ENCODE peak calls at places on chromosome 10, in four cellular contexts. L is astrocyte of the cerebellum, D is OCI-LY7, N is fibroblast of the aortic adventitia. A is an unnamed sample.

GRCh38 chr10:48884337-48885045 is 55.1 kb downstream of the LRRC18 start:
- DNase-seq in L (no peak), D (no peak), N (no peak), A (no peak)

GRCh38 chr10:100725041-100725440 is 20.3 kb upstream of the PAX2 start:
- DNase-seq in L (no peak), D (no peak), N (peak), A (no peak)

GRCh38 chr10:88991161-88991899 is 732 bp downstream of the FAS start:
- DNase-seq in L (peak), D (peak), N (peak), A (no peak)

GRCh38 chr10:112793197-112793921 is 156.7 kb upstream of the TCF7L2 start:
- DNase-seq in L (no peak), D (no peak), N (peak), A (no peak)

GRCh38 chr10:29932991-29933390 is 126.4 kb downstream of the JCAD start:
- DNase-seq in L (no peak), D (no peak), N (no peak), A (no peak)

GRCh38 chr10:121781101-121781500 is 146.7 kb downstream of the ATE1 start:
- DNase-seq in L (no peak), D (no peak), N (no peak), A (no peak)

GRCh38 chr10:96840841-96841518 is 8.9 kb downstream of the LCOR start:
- DNase-seq in L (no peak), D (no peak), N (no peak), A (no peak)

GRCh38 chr10:8615118-8615517 is 560.6 kb downstream of the GATA3 start:
- DNase-seq in L (no peak), D (no peak), N (no peak), A (no peak)

GRCh38 chr10:123150986-123151738 is 3.0 kb upstream of the BUB3 start:
- DNase-seq in L (no peak), D (no peak), N (no peak), A (no peak)

GRCh38 chr10:51926336-51926735 is 226.9 kb upstream of the CSTF2T start:
- DNase-seq in L (no peak), D (no peak), N (no peak), A (no peak)

GRCh38 chr10:78047314-78047891 is 13.7 kb downstream of the RPS24 start:
- DNase-seq in L (peak), D (peak), N (peak), A (peak)

GRCh38 chr10:67221939-67222494 is 296.2 kb downstream of the LRRTM3 start:
- DNase-seq in L (no peak), D (no peak), N (no peak), A (no peak)

GRCh38 chr10:72334832-72335393 is 19.8 kb downstream of the DNAJB12 start:
- DNase-seq in L (peak), D (peak), N (peak), A (no peak)

GRCh38 chr10:49752584-49752983 is 9.5 kb downstream of the OGDHL start:
- DNase-seq in L (no peak), D (no peak), N (no peak), A (no peak)

GRCh38 chr10:92064506-92064905 is 140.9 kb downstream of the BTAF1 start:
- DNase-seq in L (no peak), D (no peak), N (no peak), A (no peak)

GRCh38 chr10:102775201-102775972 is 31.6 kb downstream of the WBP1L start:
- DNase-seq in L (no peak), D (no peak), N (peak), A (no peak)

GRCh38 chr10:122374246-122374858 is at the start of gene PLEKHA1:
- DNase-seq in L (peak), D (peak), N (peak), A (peak)

GRCh38 chr10:22475857-22476600 is 130.7 kb downstream of the SPAG6 start:
- DNase-seq in L (no peak), D (no peak), N (no peak), A (no peak)

GRCh38 chr10:73850863-73851461 is 23.4 kb downstream of the CAMK2G start:
- DNase-seq in L (peak), D (no peak), N (peak), A (peak)

GRCh38 chr10:123663522-123663921 is 2.6 kb upstream of the GPR26 start:
- DNase-seq in L (no peak), D (no peak), N (no peak), A (no peak)

GRCh38 chr10:80518807-80519360 is 18.8 kb upstream of the SH2D4B start:
- DNase-seq in L (no peak), D (no peak), N (no peak), A (no peak)

GRCh38 chr10:79944428-79945395 is 4.2 kb downstream of the SFTPD start:
- DNase-seq in L (no peak), D (no peak), N (no peak), A (no peak)

GRCh38 chr10:88866454-88866853 is 13.6 kb upstream of the STAMBPL1 start:
- DNase-seq in L (no peak), D (no peak), N (no peak), A (no peak)

GRCh38 chr10:63268139-63268797 is 135.1 kb downstream of the NRBF2 start:
- DNase-seq in L (peak), D (no peak), N (peak), A (no peak)

GRCh38 chr10:95329296-95329695 is 38.5 kb upstream of the PDLIM1 start:
- DNase-seq in L (no peak), D (no peak), N (no peak), A (no peak)

GRCh38 chr10:12605580-12606405 is 256.4 kb downstream of the CAMK1D start:
- DNase-seq in L (peak), D (peak), N (peak), A (peak)

GRCh38 chr10:106873770-106874717 is 290.5 kb downstream of the SORCS1 start:
- DNase-seq in L (no peak), D (no peak), N (no peak), A (no peak)

GRCh38 chr10:66717221-66717981 is 208.4 kb upstream of the LRRTM3 start:
- DNase-seq in L (no peak), D (no peak), N (no peak), A (no peak)

GRCh38 chr10:89215511-89215910 is 8.4 kb upstream of the CH25H start:
- DNase-seq in L (no peak), D (no peak), N (peak), A (no peak)

GRCh38 chr10:132942740-132943554 is 577 bp upstream of the CFAP46 start:
- DNase-seq in L (no peak), D (no peak), N (no peak), A (no peak)

GRCh38 chr10:125172694-125173093 is 12.3 kb upstream of the CTBP2 start:
- DNase-seq in L (no peak), D (no peak), N (no peak), A (no peak)

GRCh38 chr10:76621886-76622620 is 1015.6 kb downstream of the KCNMA1 start:
- DNase-seq in L (no peak), D (no peak), N (no peak), A (no peak)

DNA sequence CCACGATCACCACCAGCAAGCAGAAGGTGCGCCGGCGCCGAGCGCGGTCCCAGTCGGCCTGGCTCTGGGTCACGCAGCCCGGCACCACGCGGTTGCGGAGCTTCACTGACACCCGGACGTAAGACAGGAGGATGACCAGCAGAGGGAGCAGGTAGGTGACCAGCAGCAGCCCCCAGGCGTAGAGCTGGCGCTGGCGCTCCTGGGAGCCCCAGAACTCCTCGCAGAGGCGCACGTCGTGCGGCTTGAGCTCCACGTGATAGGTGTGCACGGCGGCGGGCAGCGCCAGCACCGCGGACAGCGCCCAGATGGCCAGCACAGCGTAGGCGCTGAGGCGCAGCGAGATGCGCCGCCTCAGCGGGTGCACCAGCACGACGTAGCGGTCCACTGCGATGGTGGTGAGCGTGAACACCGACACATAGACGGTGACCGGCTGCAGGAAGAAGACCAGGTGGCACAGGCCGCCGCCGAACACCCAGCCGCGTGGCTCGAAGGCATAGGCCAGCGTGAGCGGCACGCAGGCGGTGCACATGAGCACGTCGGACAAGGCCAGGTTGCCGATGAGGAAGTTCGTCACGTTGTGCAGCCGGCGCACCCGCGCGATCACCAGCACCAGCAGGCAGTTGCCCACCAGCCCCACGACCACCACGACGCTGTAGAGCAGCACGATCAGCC is 920 bp downstream of the PRLHR start:
- DNase-seq in L (peak), D (no peak), N (peak), A (no peak)
- TF ChIP-seq CTCF in L (peak), D (no peak), N (peak), A (peak)

GRCh38 chr10:45374451-45375052 is 536 bp downstream of the ALOX5 start:
- DNase-seq in L (no peak), D (peak), N (no peak), A (no peak)

GRCh38 chr10:45375101-45375500 is 1.1 kb downstream of the ALOX5 start:
- DNase-seq in L (no peak), D (no peak), N (no peak), A (no peak)

GRCh38 chr10:45372251-45372951 is 1.6 kb upstream of the ALOX5 start:
- DNase-seq in L (no peak), D (peak), N (no peak), A (no peak)

GRCh38 chr10:45373003-45373782 is 823 bp upstream of the ALOX5 start:
- DNase-seq in L (no peak), D (peak), N (no peak), A (no peak)

DNA sequence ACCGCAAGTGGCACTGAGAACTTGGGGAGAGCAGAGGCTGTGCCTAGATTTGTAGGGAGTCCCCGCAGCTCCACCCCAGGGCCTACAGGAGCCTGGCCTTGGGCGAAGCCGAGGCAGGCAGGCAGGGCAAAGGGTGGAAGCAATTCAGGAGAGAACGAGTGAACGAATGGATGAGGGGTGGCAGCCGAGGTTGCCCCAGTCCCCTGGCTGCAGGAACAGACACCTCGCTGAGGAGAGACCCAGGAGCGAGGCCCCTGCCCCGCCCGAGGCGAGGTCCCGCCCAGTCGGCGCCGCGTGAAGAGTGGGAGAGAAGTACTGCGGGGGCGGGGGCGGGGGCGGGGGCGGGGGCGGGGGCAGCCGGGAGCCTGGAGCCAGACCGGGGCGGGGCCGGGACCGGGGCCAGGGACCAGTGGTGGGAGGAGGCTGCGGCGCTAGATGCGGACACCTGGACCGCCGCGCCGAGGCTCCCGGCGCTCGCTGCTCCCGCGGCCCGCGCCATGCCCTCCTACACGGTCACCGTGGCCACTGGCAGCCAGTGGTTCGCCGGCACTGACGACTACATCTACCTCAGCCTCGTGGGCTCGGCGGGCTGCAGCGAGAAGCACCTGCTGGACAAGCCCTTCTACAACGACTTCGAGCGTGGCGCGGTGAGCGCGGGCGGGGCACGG is at the start of gene ALOX5:
- DNase-seq in L (no peak), D (peak), N (no peak), A (no peak)
- H3K4me3 ChIP-seq in L (peak), D (peak), N (peak), A (peak)

DNA sequence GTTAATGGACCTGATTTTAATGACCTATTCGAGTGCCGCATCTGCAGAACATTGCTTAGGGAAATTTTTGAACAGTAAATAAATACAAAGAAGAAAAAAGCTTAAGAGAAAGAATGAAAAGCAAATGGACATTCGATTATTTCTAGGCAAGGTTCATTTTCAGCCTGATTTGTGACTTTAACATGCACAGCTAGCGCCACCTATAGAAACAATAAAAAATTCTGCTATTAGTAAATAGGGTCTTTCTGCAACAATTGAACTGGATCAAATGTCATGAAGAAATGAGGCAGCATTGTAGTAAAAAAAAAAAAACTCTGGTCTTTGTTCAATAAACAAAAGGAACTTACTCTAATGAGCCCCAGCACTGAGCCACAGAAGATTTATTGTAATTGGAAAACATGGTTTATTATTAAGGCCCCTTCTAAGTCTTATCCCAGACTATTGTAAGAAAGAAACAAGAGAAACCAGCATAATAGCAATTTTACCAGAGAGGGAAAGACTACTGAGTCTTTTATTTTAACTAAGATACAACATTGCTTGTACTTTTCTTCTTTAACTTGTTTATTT is 41.4 kb upstream of the GHITM start:
- DNase-seq in L (peak), D (peak), N (peak), A (no peak)
- TF ChIP-seq CTCF in L (peak), D (peak), N (peak), A (peak)

GRCh38 chr10:17214486-17214885 is 13.0 kb upstream of the TRDMT1 start:
- DNase-seq in L (no peak), D (no peak), N (peak), A (no peak)
- H3K4me3 ChIP-seq in L (peak), D (no peak), N (peak), A (peak)

DNA sequence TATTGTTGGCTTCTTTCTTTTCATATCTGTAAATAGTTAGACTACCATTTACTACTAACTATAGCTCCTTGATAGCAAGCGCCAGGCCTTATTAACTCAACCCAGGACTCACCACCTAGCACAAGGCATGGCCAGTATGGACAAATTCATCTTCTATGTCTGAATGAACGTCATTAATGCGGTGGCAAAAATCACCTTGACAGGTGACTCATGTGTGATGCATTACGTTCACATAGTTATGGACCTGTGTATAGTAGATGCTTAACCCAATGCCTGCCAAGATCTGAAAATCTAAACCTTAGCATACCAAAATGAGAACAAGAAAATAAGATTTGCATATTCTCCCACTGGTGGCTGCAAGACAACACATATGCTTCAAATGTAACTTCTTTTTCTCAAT is 300.8 kb downstream of the PARD3 start:
- DNase-seq in L (no peak), D (no peak), N (no peak), A (no peak)
- TF ChIP-seq CTCF in L (no peak), D (no peak), N (no peak), A (no peak)

DNA sequence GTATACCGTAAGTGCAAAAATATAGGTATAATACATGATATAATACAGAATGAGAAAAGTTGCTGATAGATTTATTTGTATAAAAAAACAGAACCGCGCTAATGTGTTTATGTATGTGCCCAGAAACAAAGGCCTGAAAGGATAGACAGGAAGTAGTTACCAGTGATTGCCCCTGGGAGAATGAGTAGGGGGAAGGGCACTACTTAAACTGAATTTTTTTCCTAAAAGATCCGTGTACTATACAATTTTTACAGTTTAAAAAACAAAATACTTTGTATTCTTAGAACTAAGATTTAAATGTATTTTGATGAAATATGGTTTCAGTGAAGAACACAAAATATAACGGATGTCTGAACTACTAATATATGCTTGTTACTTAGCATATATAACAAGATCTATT is 2.9 kb downstream of the IPMK start:
- DNase-seq in L (no peak), D (peak), N (no peak), A (no peak)
- H3K4me3 ChIP-seq in L (no peak), D (peak), N (no peak), A (no peak)

DNA sequence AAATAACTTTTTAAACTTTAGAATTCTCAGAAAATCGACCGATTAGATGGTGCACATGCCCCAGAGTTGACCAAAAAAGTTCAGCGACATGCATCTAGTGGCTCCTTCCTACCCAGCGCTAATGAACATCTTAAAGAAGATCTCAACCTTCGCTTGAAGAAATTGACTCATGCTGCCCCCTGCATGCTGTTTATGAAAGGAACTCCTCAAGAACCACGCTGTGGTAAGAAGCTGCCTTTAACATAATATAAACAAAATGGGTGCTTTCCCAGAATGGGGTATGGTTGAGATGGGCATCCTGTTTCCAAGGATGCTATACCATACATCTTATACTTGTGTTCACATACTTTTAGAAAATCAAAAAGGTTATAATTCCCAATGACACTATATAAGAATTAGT is 24.6 kb downstream of the GLRX3 start:
- DNase-seq in L (no peak), D (peak), N (no peak), A (no peak)
- TF ChIP-seq CTCF in L (no peak), D (peak), N (no peak), A (peak)